ENCODE peak calls at places on chromosomes 5 and 9, in nine cellular contexts. N is nephron progenitor cell; W is T-helper 2 cell; Y is sciatic nerve; A is effector memory CD8-positive, alpha-beta T cell; B is NCI-H524; R is stimulated activated CD4-positive, alpha-beta T cell treated with anti-CD3 and anti-CD28 coated beads, Interleukin-15, amount 100 ng/mL, for 24 hours; Z is NCI-H2081; D is AG20443. P is an unnamed sample.

GRCh38 chr5:81021951-81022687 is 62.0 kb downstream of the RASGRF2 start:
- DNase-seq in A (no peak), N (no peak), B (no peak), Z (no peak), Y (no peak), W (no peak), D (no peak), R (no peak), P (no peak)

GRCh38 chr9:136219276-136219675 is 14.3 kb upstream of the LHX3 start:
- DNase-seq in N (no peak), W (no peak), A (no peak), Z (no peak), R (no peak), B (peak; percentile 99), Y (no peak), D (no peak), P (no peak)

GRCh38 chr9:128771094-128771721 is 519 bp downstream of the ZER1 start:
- DNase-seq in R (peak; percentile 18), W (peak; percentile 9), D (no peak), Y (no peak), B (peak; percentile 37), N (no peak), Z (peak; percentile 34), A (peak; percentile 22), P (no peak)

GRCh38 chr9:100700689-100701318 is 122.9 kb downstream of the CAVIN4 start:
- DNase-seq in W (no peak), Y (no peak), D (no peak), Z (peak; percentile 33), R (peak; percentile 6), B (peak; percentile 70), A (no peak), N (peak; percentile 33), P (no peak)

GRCh38 chr9:76194896-76195295 is 199.3 kb downstream of the RFK start:
- DNase-seq in Y (no peak), Z (no peak), D (peak; percentile 44), B (no peak), R (no peak), W (no peak), N (no peak), A (no peak), P (no peak)

GRCh38 chr5:159309689-159310433 is 20.4 kb downstream of the IL12B start:
- DNase-seq in Y (no peak), A (no peak), N (no peak), B (no peak), D (no peak), W (no peak), Z (no peak), R (no peak), P (no peak)

GRCh38 chr5:36108758-36109245 is 42.1 kb upstream of the UGT3A2 start:
- DNase-seq in B (no peak), Z (no peak), D (no peak), A (no peak), Y (no peak), W (no peak), N (no peak), R (no peak), P (no peak)

GRCh38 chr5:96517294-96517693 is 84.2 kb upstream of the PCSK1 start:
- DNase-seq in Z (peak; percentile 39), N (no peak), W (no peak), A (no peak), R (no peak), B (no peak), Y (no peak), D (peak; percentile 31), P (no peak)

GRCh38 chr5:14946813-14947640 is 75.4 kb upstream of the ANKH start:
- DNase-seq in B (peak; percentile 66), Y (no peak), W (no peak), Z (peak; percentile 35), N (no peak), R (peak; percentile 17), A (peak; percentile 33), D (peak; percentile 44), P (no peak)

GRCh38 chr5:174610968-174611367 is 113.4 kb upstream of the MSX2 start:
- DNase-seq in R (no peak), Y (no peak), B (no peak), W (no peak), D (peak; percentile 44), N (no peak), Z (no peak), A (no peak), P (no peak)

GRCh38 chr5:72328172-72328571 is 8.0 kb downstream of the PTCD2 start:
- DNase-seq in W (no peak), A (no peak), N (no peak), B (peak; percentile 38), Y (no peak), R (no peak), D (peak; percentile 44), Z (peak; percentile 82), P (peak; percentile 69)

GRCh38 chr5:133779828-133780475 is 167.6 kb upstream of the FSTL4 start:
- DNase-seq in A (no peak), N (no peak), W (no peak), D (no peak), B (no peak), R (no peak), Y (no peak), Z (no peak), P (no peak)

P was measured in occipital lobe.